ENCODE peak calls at places on chromosomes 11 and 22, in nine cellular contexts. S is endothelial cell; Z is lower leg skin; X is cerebellum; D is iris pigment epithelial cell; V is BJ; G is naive thymus-derived CD4-positive, alpha-beta T cell; H is amniotic stem cell; F is brain microvascular endothelial cell. W is an unnamed sample.

GRCh38 chr22:26893711-26894110 is 236.3 kb downstream of the MIAT start:
- DNase-seq in V (no peak), G (no peak), S (no peak), D (no peak), H (no peak), Z (no peak), F (no peak), X (no peak), W (no peak)

GRCh38 chr22:49372530-49373288 is 455.0 kb downstream of the BRD1 start:
- DNase-seq in X (no peak), F (peak; percentile 31), D (peak; percentile 12), H (no peak), V (no peak), G (no peak), S (peak; percentile 9), Z (peak; percentile 79), W (no peak)

GRCh38 chr11:126122863-126123262 is 60.2 kb upstream of the CDON start:
- DNase-seq in Z (no peak), V (no peak), S (no peak), H (no peak), X (no peak), G (no peak), F (no peak), D (no peak), W (no peak)

GRCh38 chr22:49340406-49340805 is 487.3 kb downstream of the BRD1 start:
- DNase-seq in S (no peak), G (no peak), H (no peak), F (no peak), V (no peak), X (no peak), Z (peak; percentile 72), D (no peak), W (no peak)

GRCh38 chr11:105137286-105137685 is 2.3 kb downstream of the CARD18 start:
- DNase-seq in V (no peak), S (no peak), X (no peak), G (no peak), D (peak; percentile 48), H (no peak), F (peak; percentile 51), Z (no peak), W (no peak)

GRCh38 chr11:62542111-62542745 is 4.4 kb downstream of the AHNAK start:
- DNase-seq in G (no peak), X (no peak), V (no peak), Z (no peak), F (no peak), D (no peak), H (no peak), S (no peak), W (no peak)

GRCh38 chr22:19554834-19555404 is 30.7 kb upstream of the CLDN5 start:
- DNase-seq in F (peak; percentile 16), S (peak; percentile 50), H (no peak), Z (no peak), X (no peak), D (peak; percentile 49), V (no peak), G (no peak), W (no peak)

GRCh38 chr11:97746832-97747231 is 1273.9 kb upstream of the CNTN5 start:
- DNase-seq in G (no peak), Z (no peak), F (no peak), D (no peak), V (no peak), X (no peak), H (no peak), S (no peak), W (no peak)

GRCh38 chr11:116647305-116648080 is 125.3 kb downstream of the BUD13 start:
- DNase-seq in V (no peak), S (no peak), Z (peak; percentile 57), X (no peak), H (no peak), F (no peak), D (no peak), G (no peak), W (no peak)

GRCh38 chr11:8066911-8067455 is 14.0 kb upstream of the TUB start:
- DNase-seq in D (no peak), V (no peak), G (no peak), Z (no peak), X (no peak), H (no peak), F (no peak), S (no peak), W (no peak)

GRCh38 chr22:44707178-44707577 is 5.2 kb downstream of the PRR5 start:
- DNase-seq in V (no peak), X (no peak), Z (no peak), S (no peak), F (no peak), D (no peak), G (no peak), H (no peak), W (no peak)

GRCh38 chr22:45499746-45500145 is 2.9 kb upstream of the FBLN1 start:
- DNase-seq in D (no peak), G (no peak), S (no peak), X (no peak), F (no peak), H (no peak), Z (no peak), V (no peak), W (no peak)